ENCODE peak calls at places on chromosome 15, in nine cellular contexts. R is cardiac muscle cell; N is adrenal gland; C is GM23248; Y is CD8-positive, alpha-beta memory T cell; I is esophagus squamous epithelium; H is heart left ventricle; J is stomach; O is CD8-positive, alpha-beta T cell. B is an unnamed sample.

GRCh38 chr15:63060699-63061098 is 18.2 kb downstream of the TPM1 start:
- DNase-seq in R (no peak), N (no peak), C (no peak), Y (no peak), I (no peak), H (no peak), J (no peak), O (no peak), B (no peak)

GRCh38 chr15:50813089-50813488 is 47.6 kb upstream of the SPPL2A start:
- DNase-seq in R (no peak), N (no peak), C (no peak), Y (no peak), I (no peak), H (no peak), J (no peak), O (no peak), B (no peak)

GRCh38 chr15:38647683-38648082 is 83.1 kb upstream of the RASGRP1 start:
- DNase-seq in R (peak), N (no peak), C (peak), Y (no peak), I (no peak), H (no peak), J (no peak), O (no peak), B (no peak)

GRCh38 chr15:45402955-45403892 is 24.9 kb upstream of the GATM start:
- DNase-seq in R (peak), N (peak), C (peak), Y (peak), I (no peak), H (peak), J (peak), O (peak), B (peak)

GRCh38 chr15:33242165-33242564 is 47.7 kb upstream of the FMN1 start:
- DNase-seq in R (peak), N (no peak), C (peak), Y (no peak), I (no peak), H (no peak), J (no peak), O (no peak), B (no peak)

GRCh38 chr15:97177135-97177704 is 783.3 kb upstream of the ARRDC4 start:
- DNase-seq in R (peak), N (no peak), C (no peak), Y (no peak), I (no peak), H (no peak), J (no peak), O (no peak), B (no peak)

GRCh38 chr15:39358441-39359041 is 222.3 kb upstream of the THBS1 start:
- DNase-seq in R (peak), N (peak), C (peak), Y (no peak), I (no peak), H (peak), J (peak), O (no peak), B (peak)

GRCh38 chr15:60381148-60381788 is 16.5 kb downstream of the ANXA2 start:
- DNase-seq in R (no peak), N (no peak), C (peak), Y (no peak), I (no peak), H (no peak), J (no peak), O (no peak), B (no peak)

GRCh38 chr15:92899910-92900711 is at the start of gene CHD2:
- DNase-seq in R (peak), N (peak), C (peak), Y (peak), I (no peak), H (no peak), J (peak), O (peak), B (peak)

GRCh38 chr15:68984589-68984988 is 29.9 kb upstream of the NOX5 start:
- DNase-seq in R (no peak), N (no peak), C (peak), Y (no peak), I (no peak), H (no peak), J (no peak), O (no peak), B (no peak)

GRCh38 chr15:56484284-56484683 is 19.3 kb upstream of the MNS1 start:
- DNase-seq in R (no peak), N (no peak), C (no peak), Y (no peak), I (no peak), H (no peak), J (no peak), O (no peak), B (no peak)

GRCh38 chr15:70142072-70142321 is 44.3 kb upstream of the TLE3 start:
- DNase-seq in R (no peak), N (no peak), C (no peak), Y (no peak), I (no peak), H (no peak), J (no peak), O (no peak), B (no peak)
- H3K27ac ChIP-seq in R (no peak), N (no peak), C (no peak), Y (no peak), I (no peak), H (no peak), J (no peak), O (no peak), B (no peak)

GRCh38 chr15:64636101-64636500 is 139.3 kb downstream of the RBPMS2 start:
- DNase-seq in R (no peak), N (no peak), C (no peak), Y (no peak), I (no peak), H (no peak), J (no peak), O (no peak), B (no peak)

GRCh38 chr15:64637412-64637811 is 138.0 kb downstream of the RBPMS2 start:
- DNase-seq in R (no peak), N (no peak), C (no peak), Y (no peak), I (no peak), H (no peak), J (no peak), O (no peak), B (no peak)

GRCh38 chr15:64634576-64635485 is 140.6 kb downstream of the RBPMS2 start:
- DNase-seq in R (peak), N (no peak), C (no peak), Y (peak), I (no peak), H (no peak), J (no peak), O (peak), B (no peak)

GRCh38 chr15:64635486-64635815 is 139.9 kb downstream of the RBPMS2 start:
- DNase-seq in R (peak), N (peak), C (peak), Y (no peak), I (no peak), H (peak), J (peak), O (no peak), B (peak)

GRCh38 chr15:64636541-64636940 is 138.8 kb downstream of the RBPMS2 start:
- DNase-seq in R (no peak), N (no peak), C (no peak), Y (no peak), I (no peak), H (no peak), J (no peak), O (no peak), B (no peak)
- H3K27ac ChIP-seq in R (peak), N (peak), C (no peak), Y (no peak), I (no peak), H (no peak), J (peak), O (no peak), B (peak)

DNA sequence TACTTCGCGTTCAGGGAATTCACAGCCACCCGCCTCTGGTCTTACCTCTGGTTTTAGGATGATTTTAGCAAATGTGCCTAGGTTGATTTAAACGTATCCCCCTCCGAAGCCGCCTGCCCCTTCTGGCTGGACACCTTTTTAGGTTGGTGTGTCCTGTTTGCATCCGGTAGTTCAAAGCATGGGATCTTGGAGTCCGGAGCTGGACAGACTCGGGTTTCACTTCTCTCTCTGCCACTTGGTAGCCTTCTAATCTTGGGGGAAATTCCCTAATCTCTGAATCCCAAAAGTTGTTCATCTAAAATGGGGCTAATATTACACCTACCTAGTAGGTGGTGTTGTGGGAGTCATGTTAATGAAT is 712 bp downstream of the FANCI start:
- DNase-seq in R (peak), N (no peak), C (no peak), Y (no peak), I (no peak), H (no peak), J (no peak), O (no peak), B (no peak)
- H3K27ac ChIP-seq in R (no peak), N (no peak), C (peak), Y (peak), I (no peak), H (no peak), J (no peak), O (peak), B (no peak)

GRCh38 chr15:65369651-65370050 is 8.2 kb downstream of the IGDCC3 start:
- DNase-seq in R (no peak), N (no peak), C (no peak), Y (no peak), I (no peak), H (no peak), J (no peak), O (no peak), B (no peak)

GRCh38 chr15:65368646-65369045 is 9.2 kb downstream of the IGDCC3 start:
- DNase-seq in R (no peak), N (no peak), C (no peak), Y (no peak), I (no peak), H (no peak), J (no peak), O (no peak), B (no peak)

GRCh38 chr15:65366122-65366892 is 11.5 kb downstream of the IGDCC3 start:
- DNase-seq in R (no peak), N (no peak), C (no peak), Y (no peak), I (no peak), H (no peak), J (no peak), O (no peak), B (no peak)

GRCh38 chr15:65369148-65369547 is 8.7 kb downstream of the IGDCC3 start:
- DNase-seq in R (no peak), N (no peak), C (no peak), Y (no peak), I (no peak), H (no peak), J (no peak), O (no peak), B (no peak)

GRCh38 chr15:65368300-65368617 is 9.5 kb downstream of the IGDCC3 start:
- DNase-seq in R (peak), N (no peak), C (no peak), Y (no peak), I (no peak), H (peak), J (no peak), O (no peak), B (no peak)
- H3K27ac ChIP-seq in R (peak), N (no peak), C (no peak), Y (no peak), I (no peak), H (no peak), J (no peak), O (no peak), B (no peak)

GRCh38 chr15:78684645-78685044 is 43.6 kb upstream of the CHRNB4 start:
- DNase-seq in R (no peak), N (no peak), C (no peak), Y (no peak), I (no peak), H (no peak), J (peak), O (no peak), B (no peak)

GRCh38 chr15:78681306-78682012 is 40.4 kb upstream of the CHRNB4 start:
- DNase-seq in R (no peak), N (no peak), C (no peak), Y (no peak), I (no peak), H (no peak), J (no peak), O (no peak), B (no peak)

GRCh38 chr15:78680416-78681068 is 39.5 kb upstream of the CHRNB4 start:
- DNase-seq in R (no peak), N (no peak), C (no peak), Y (no peak), I (no peak), H (no peak), J (no peak), O (no peak), B (no peak)

GRCh38 chr15:78682693-78683410 is 41.8 kb upstream of the CHRNB4 start:
- DNase-seq in R (no peak), N (no peak), C (no peak), Y (no peak), I (no peak), H (no peak), J (no peak), O (no peak), B (no peak)

DNA sequence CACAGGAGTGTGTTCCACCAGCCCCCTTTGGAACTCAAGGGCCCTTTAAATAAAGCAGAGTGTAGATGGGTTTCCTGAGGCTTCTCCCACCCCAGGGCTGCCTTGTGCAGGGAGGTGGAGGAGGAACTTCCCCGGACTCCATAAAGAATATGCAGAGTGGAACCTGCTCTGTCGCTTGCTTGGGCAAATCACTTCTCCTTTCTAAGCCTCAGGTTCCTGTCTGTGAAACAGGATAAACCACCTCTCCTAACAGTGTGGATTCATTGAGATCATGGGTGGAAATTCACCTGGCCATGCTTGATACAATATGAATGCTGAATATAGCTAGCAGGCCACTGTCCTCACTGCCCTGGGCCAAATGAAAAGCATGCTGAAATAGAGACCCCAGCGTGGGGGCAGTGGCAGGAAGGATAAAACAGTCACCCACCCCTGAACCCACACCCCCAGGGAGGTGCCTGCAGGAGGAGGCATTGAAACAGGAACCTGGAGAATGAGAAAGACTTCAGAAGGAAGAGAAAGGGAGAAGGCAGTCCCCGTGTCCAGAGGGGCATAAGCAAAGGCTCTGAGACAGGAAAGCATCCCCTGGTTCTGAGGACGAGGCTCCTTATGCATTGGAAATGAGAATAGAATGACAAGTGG is 41.1 kb upstream of the CHRNB4 start:
- DNase-seq in R (no peak), N (no peak), C (no peak), Y (no peak), I (no peak), H (no peak), J (no peak), O (no peak), B (no peak)
- H3K27ac ChIP-seq in R (no peak), N (no peak), C (no peak), Y (no peak), I (no peak), H (no peak), J (no peak), O (no peak), B (no peak)

DNA sequence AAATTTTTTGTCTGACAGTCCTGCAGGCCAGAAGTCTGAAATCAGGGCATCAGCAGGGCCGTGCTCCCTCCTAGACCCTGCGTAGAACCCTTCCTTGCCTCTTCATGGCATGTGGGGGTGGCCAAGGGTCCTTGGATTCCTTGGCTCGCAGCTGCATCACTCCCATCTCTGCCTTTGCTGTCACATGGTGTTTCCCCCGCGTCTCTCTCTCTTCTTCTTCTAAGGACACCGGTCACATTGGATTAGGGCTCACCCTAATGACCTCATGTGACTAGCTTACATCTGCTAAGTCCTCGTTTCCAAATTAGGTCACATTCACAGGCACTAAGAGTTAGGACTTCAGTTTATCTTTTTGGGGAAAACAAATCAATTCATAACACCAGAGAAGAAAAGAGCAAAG is 12.0 kb downstream of the SLCO3A1 start:
- DNase-seq in R (no peak), N (no peak), C (no peak), Y (no peak), I (no peak), H (no peak), J (no peak), O (no peak), B (no peak)
- H3K27ac ChIP-seq in R (peak), N (peak), C (peak), Y (no peak), I (peak), H (peak), J (no peak), O (no peak), B (no peak)

GRCh38 chr15:101070024-101070423 is 150.9 kb downstream of the LRRK1 start:
- DNase-seq in R (no peak), N (no peak), C (no peak), Y (no peak), I (no peak), H (peak), J (no peak), O (no peak), B (no peak)
- H3K27ac ChIP-seq in R (peak), N (peak), C (peak), Y (no peak), I (peak), H (peak), J (peak), O (no peak), B (peak)

GRCh38 chr15:64245405-64245804 is 82.6 kb upstream of the PPIB start:
- DNase-seq in R (no peak), N (no peak), C (no peak), Y (no peak), I (no peak), H (no peak), J (no peak), O (no peak), B (no peak)
- H3K27ac ChIP-seq in R (no peak), N (no peak), C (no peak), Y (no peak), I (no peak), H (no peak), J (no peak), O (no peak), B (no peak)

B was measured in body of pancreas.